ENCODE peak calls at places on chromosome 18, in four cellular contexts. D, C, X and M are unnamed samples.

GRCh38 chr18:4119127-4119648 is 335.9 kb downstream of the DLGAP1 start:
- DNase-seq in X (no peak), C (no peak), D (no peak), M (no peak)

GRCh38 chr18:45920367-45920766 is 46.8 kb downstream of the EPG5 start:
- DNase-seq in D (peak; percentile 93), C (peak; percentile 88), X (no peak), M (peak; percentile 63)

GRCh38 chr18:68648191-68648590 is 66.7 kb downstream of the TMX3 start:
- DNase-seq in X (no peak), C (no peak), D (no peak), M (no peak)

GRCh38 chr18:10660485-10660884 is 134.7 kb downstream of the NAPG start:
- DNase-seq in X (no peak), C (peak; percentile 18), D (peak; percentile 55), M (no peak)

GRCh38 chr18:66077066-66077465 is 326.3 kb downstream of the CDH7 start:
- DNase-seq in C (no peak), X (no peak), D (no peak), M (no peak)

GRCh38 chr18:27797484-27797883 is 379.4 kb downstream of the CDH2 start:
- DNase-seq in C (no peak), D (no peak), X (no peak), M (no peak)

GRCh38 chr18:13447621-13448020 is 229.1 kb downstream of the LDLRAD4 start:
- DNase-seq in X (no peak), D (peak; percentile 82), C (no peak), M (peak; percentile 18)

GRCh38 chr18:27585602-27586173 is 400.6 kb upstream of the CHST9 start:
- DNase-seq in D (no peak), C (peak; percentile 5), X (no peak), M (no peak)

GRCh38 chr18:79320216-79320615 is 75.5 kb upstream of the NFATC1 start:
- DNase-seq in X (no peak), D (no peak), C (no peak), M (no peak)

GRCh38 chr18:44693030-44693784 is 12.5 kb downstream of the SETBP1 start:
- DNase-seq in D (no peak), C (no peak), X (no peak), M (peak; percentile 86)

GRCh38 chr18:21575656-21576055 is 24.8 kb downstream of the ESCO1 start:
- DNase-seq in C (no peak), D (no peak), X (no peak), M (no peak)

GRCh38 chr18:23378470-23378764 is 74.7 kb upstream of the RIOK3 start:
- DNase-seq in D (no peak), X (no peak), C (no peak), M (peak; percentile 5)

GRCh38 chr18:5600376-5601071 is 56.7 kb upstream of the EPB41L3 start:
- DNase-seq in X (no peak), C (no peak), D (no peak), M (no peak)

GRCh38 chr18:44912740-44913478 is 232.2 kb downstream of the SETBP1 start:
- DNase-seq in X (no peak), C (no peak), D (no peak), M (peak; percentile 64)

GRCh38 chr18:6992761-6993160 is 124.8 kb downstream of the LAMA1 start:
- DNase-seq in C (no peak), D (no peak), X (no peak), M (no peak)

GRCh38 chr18:32019251-32019943 is 772 bp downstream of the RNF125 start:
- DNase-seq in C (peak; percentile 47), D (peak; percentile 50), X (no peak), M (no peak)

GRCh38 chr18:48669180-48669675 is 130.4 kb downstream of the CTIF start:
- DNase-seq in C (no peak), D (no peak), X (no peak), M (no peak)

GRCh38 chr18:13260114-13260926 is 41.8 kb downstream of the LDLRAD4 start:
- DNase-seq in C (peak; percentile 17), X (no peak), D (no peak), M (no peak)

GRCh38 chr18:21663615-21664014 is 41.0 kb downstream of the ABHD3 start:
- DNase-seq in X (no peak), D (peak; percentile 69), C (no peak), M (no peak)

GRCh38 chr18:57579928-57580327 is 6.6 kb downstream of the FECH start:
- DNase-seq in X (no peak), C (no peak), D (no peak), M (no peak)

GRCh38 chr18:54964741-54965140 is 5.5 kb upstream of the CCDC68 start:
- DNase-seq in D (no peak), X (no peak), C (no peak), M (no peak)

GRCh38 chr18:77201508-77201907 is 48.1 kb upstream of the GALR1 start:
- DNase-seq in X (no peak), D (no peak), C (no peak), M (no peak)

GRCh38 chr18:76874643-76875389 is 52.5 kb downstream of the ZNF236 start:
- DNase-seq in X (no peak), C (no peak), D (no peak), M (no peak)

GRCh38 chr18:9469700-9470099 is 5.6 kb upstream of the RALBP1 start:
- DNase-seq in D (no peak), X (no peak), C (no peak), M (no peak)

GRCh38 chr18:37161491-37161890 is 332.6 kb downstream of the KIAA1328 start:
- DNase-seq in D (no peak), X (no peak), C (no peak), M (peak; percentile 14)

GRCh38 chr18:13470555-13471494 is 252.3 kb downstream of the LDLRAD4 start:
- DNase-seq in X (no peak), C (peak; percentile 60), D (no peak), M (no peak)

GRCh38 chr18:58721586-58722160 is 50.4 kb downstream of the MALT1 start:
- DNase-seq in C (no peak), X (no peak), D (peak; percentile 82), M (no peak)

GRCh38 chr18:51151568-51152511 is 45.6 kb downstream of the MEX3C start:
- DNase-seq in D (no peak), X (no peak), C (no peak), M (no peak)

GRCh38 chr18:51160646-51161045 is 36.8 kb downstream of the MEX3C start:
- DNase-seq in X (no peak), C (no peak), D (no peak), M (no peak)

GRCh38 chr18:51153659-51154371 is 43.7 kb downstream of the MEX3C start:
- DNase-seq in X (no peak), D (peak; percentile 59), C (no peak), M (no peak)

GRCh38 chr18:51154664-51155063 is 42.8 kb downstream of the MEX3C start:
- DNase-seq in C (no peak), D (no peak), X (no peak), M (no peak)

DNA sequence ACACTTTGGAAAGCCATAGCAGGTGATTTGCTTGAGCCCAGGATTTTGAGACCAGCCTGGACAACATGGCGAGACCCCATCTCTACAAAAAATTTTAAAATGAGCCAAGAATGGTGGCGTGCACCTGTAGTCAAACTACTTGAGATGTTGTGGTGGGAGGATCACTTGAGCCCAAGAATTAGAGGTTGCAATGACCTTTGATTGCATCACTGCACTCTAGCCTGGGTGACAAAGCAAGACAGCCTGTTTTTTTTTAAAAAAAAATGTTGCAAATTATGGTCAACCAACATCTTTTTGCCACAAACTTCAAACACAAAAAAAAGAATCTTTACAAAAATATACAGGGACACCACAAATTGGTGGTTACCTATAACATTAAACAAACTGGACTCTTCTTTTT is 40.3 kb downstream of the MEX3C start:
- DNase-seq in D (no peak), C (no peak), X (no peak), M (no peak)
- H3K27ac ChIP-seq in D (no peak overlapping the region), C (no peak overlapping the region), X (no peak overlapping the region), M (no peak overlapping the region)

GRCh38 chr18:59996370-59996966 is 96.7 kb downstream of the PMAIP1 start:
- DNase-seq in D (no peak), X (peak; percentile 23), C (peak; percentile 35), M (no peak)
- H3K27ac ChIP-seq in D (no peak overlapping the region), X (no peak overlapping the region), C (no peak overlapping the region), M (no peak overlapping the region)

GRCh38 chr18:35862115-35862640 is 110.3 kb upstream of the RMP24 start:
- DNase-seq in X (no peak), C (no peak), D (no peak), M (no peak)
- H3K27ac ChIP-seq in X (no peak overlapping the region), C (no peak overlapping the region), D (no peak overlapping the region), M (no peak overlapping the region)

GRCh38 chr18:74836296-74837139 is 238.8 kb downstream of the ZNF407 start:
- DNase-seq in X (no peak), D (no peak), C (no peak), M (no peak)

GRCh38 chr18:74840492-74841167 is 243.0 kb downstream of the ZNF407 start:
- DNase-seq in D (no peak), C (no peak), X (no peak), M (peak; percentile 24)

GRCh38 chr18:74841248-74841647 is 243.6 kb downstream of the ZNF407 start:
- DNase-seq in D (no peak), C (no peak), X (no peak), M (no peak)
- H3K27ac ChIP-seq in D (no peak overlapping the region), C (no peak overlapping the region), X (no peak overlapping the region), M (no peak overlapping the region)